ENCODE peak calls at places on chromosomes 12 and 14, in five cellular contexts. B is small intestine; O is pancreas; C is tibial nerve; R is effector memory CD4-positive, alpha-beta T cell. S is an unnamed sample. For H3K9me3 and H3K27me3, the result is how much of the 10 kb centered on the place peaks cover.

GRCh38 chr12:111570090-111570961 is 28.8 kb downstream of the ATXN2 start:
- DNase-seq in B (peak), O (no peak), C (no peak), R (no peak), S (no peak)

GRCh38 chr14:52325126-52325525 is 11.0 kb downstream of the PTGER2 start:
- DNase-seq in B (peak), O (no peak), C (no peak), R (no peak), S (no peak)

GRCh38 chr14:36944307-36945010 is 227.9 kb downstream of the SLC25A21 start:
- DNase-seq in B (no peak), O (no peak), C (no peak), R (no peak), S (no peak)

GRCh38 chr12:21631367-21631766 is 26.3 kb downstream of the LDHB start:
- DNase-seq in B (no peak), O (no peak), C (no peak), R (no peak), S (no peak)

GRCh38 chr14:65302571-65303184 is 109.9 kb upstream of the FUT8 start:
- DNase-seq in B (peak), O (peak), C (no peak), R (no peak), S (no peak)

GRCh38 chr14:63147018-63147417 is 57.2 kb upstream of the RHOJ start:
- DNase-seq in B (no peak), O (no peak), C (no peak), R (no peak), S (no peak)

GRCh38 chr12:79932393-79932792 is 2.5 kb downstream of the PPP1R12A start:
- DNase-seq in B (no peak), O (no peak), C (no peak), R (no peak), S (no peak)

GRCh38 chr12:111598637-111599458 is at the start of gene ATXN2:
- DNase-seq in B (peak), O (peak), C (peak), R (peak), S (peak)

GRCh38 chr14:104213301-104214034 is 75.1 kb downstream of the KIF26A start:
- DNase-seq in B (no peak), O (no peak), C (no peak), R (no peak), S (peak)

GRCh38 chr12:81257952-81258551 is 180.2 kb downstream of the ACSS3 start:
- DNase-seq in B (peak), O (no peak), C (peak), R (no peak), S (no peak)

GRCh38 chr12:129363041-129363440 is 509.8 kb downstream of the GLT1D1 start:
- DNase-seq in B (no peak), O (no peak), C (no peak), R (no peak), S (no peak)

GRCh38 chr12:6471992-6472366 is 1.5 kb upstream of the VAMP1 start:
- DNase-seq in B (no peak), O (no peak), C (no peak), R (no peak), S (no peak)

GRCh38 chr12:74490390-74491064 is 47.1 kb upstream of the ATXN7L3B start:
- DNase-seq in B (peak), O (no peak), C (no peak), R (no peak), S (no peak)

DNA sequence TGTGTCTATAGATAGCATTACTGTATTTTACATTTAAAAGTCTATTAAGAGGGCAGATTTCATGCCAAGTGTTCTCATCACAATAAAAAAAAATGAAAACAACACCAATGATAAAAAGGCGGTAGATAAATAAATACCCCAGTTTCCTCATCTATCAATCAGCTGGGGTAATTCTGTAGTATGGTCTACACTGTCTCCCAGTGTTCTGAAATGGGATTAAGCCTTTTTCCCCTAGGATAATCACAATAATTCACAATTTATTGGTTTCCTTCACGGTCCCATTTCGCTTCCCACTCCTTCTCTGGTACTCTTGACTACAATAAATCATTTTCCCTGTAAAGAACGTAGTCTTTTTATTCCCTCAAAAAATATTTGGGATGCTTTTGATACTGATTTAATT is 114.3 kb downstream of the SSPN start:
- DNase-seq in B (no peak), O (no peak), C (no peak), R (no peak), S (no peak)
- H3K9me3 ChIP-seq in B (under half), O (under half), C (under half), R (under half), S (under half)

GRCh38 chr14:69928111-69928523 is 48.9 kb downstream of the SMOC1 start:
- DNase-seq in B (no peak), O (no peak), C (no peak), R (no peak), S (no peak)
- H3K27ac ChIP-seq in B (no peak), O (no peak), C (no peak), R (no peak), S (no peak)

GRCh38 chr14:30284808-30285207 is 274.1 kb upstream of the G2E3 start:
- DNase-seq in B (no peak), O (no peak), C (no peak), R (no peak), S (no peak)
- H3K27me3 ChIP-seq in B (under half), O (under half), C (under half), R (under half), S (under half)

DNA sequence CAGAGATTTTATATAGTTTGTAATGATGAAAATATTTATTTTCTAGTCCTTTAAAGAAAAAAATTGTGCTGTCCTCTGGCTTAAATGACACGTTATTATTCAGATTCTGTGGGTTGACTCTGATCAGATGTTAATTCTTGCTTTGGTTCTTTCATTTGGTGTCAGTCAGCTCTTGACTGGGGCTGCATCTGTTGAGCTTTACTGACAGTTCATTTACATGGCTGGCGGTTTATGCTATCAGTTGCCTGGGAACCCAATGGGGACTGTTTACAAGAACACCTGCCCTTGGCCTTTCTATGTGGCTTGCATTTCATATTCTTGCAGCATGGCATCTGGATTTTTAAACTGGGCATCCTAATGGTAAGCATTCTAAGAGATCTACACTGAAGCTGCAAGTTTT is 667.1 kb upstream of the FBXO33 start:
- DNase-seq in B (no peak), O (no peak), C (no peak), R (no peak), S (no peak)
- H3K9me3 ChIP-seq in B (under half), O (under half), C (under half), R (under half), S (under half)

DNA sequence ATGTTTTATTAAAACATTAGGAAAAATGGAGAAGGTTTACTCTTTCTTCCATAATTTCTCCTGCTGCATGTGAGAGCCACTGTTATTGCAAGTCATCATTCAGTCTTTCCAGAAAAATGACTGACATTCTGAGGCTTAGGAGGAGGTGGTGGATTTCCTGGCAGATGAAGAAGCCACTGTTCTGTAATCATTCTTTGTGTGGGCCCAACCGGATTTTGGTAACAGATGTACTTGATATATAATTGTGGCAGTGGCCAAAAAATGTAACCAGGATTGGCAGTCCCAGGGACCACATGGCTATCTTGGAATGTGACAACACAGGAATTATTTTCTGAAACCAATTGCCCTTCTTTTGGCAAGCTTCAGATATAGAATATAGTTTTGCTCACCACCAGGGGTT is 120.2 kb downstream of the DAAM1 start:
- DNase-seq in B (no peak), O (no peak), C (no peak), R (no peak), S (no peak)
- H3K27ac ChIP-seq in B (no peak), O (no peak), C (no peak), R (no peak), S (peak)

GRCh38 chr12:132179431-132180362 is 35.4 kb downstream of the NOC4L start:
- DNase-seq in B (no peak), O (no peak), C (no peak), R (no peak), S (no peak)

GRCh38 chr12:132180648-132181546 is 36.6 kb downstream of the NOC4L start:
- DNase-seq in B (no peak), O (no peak), C (no peak), R (no peak), S (no peak)

GRCh38 chr12:132181570-132182200 is 37.4 kb downstream of the NOC4L start:
- DNase-seq in B (no peak), O (no peak), C (no peak), R (no peak), S (no peak)

GRCh38 chr12:132182711-132183365 is 38.6 kb downstream of the NOC4L start:
- DNase-seq in B (no peak), O (no peak), C (no peak), R (no peak), S (no peak)

GRCh38 chr12:132182206-132182710 is 38.0 kb downstream of the NOC4L start:
- DNase-seq in B (no peak), O (no peak), C (no peak), R (no peak), S (no peak)
- H3K27me3 ChIP-seq in B (under half), O (under half), C (under half), R (under half), S (under half)

GRCh38 chr12:133129368-133130037 is 571 bp downstream of the ZNF891 start:
- DNase-seq in B (peak), O (no peak), C (no peak), R (no peak), S (no peak)
- H3K9me3 ChIP-seq in B (under half), O (under half), C (half or more), R (under half), S (under half)

GRCh38 chr12:95624544-95624943 is 73.3 kb upstream of the USP44 start:
- DNase-seq in B (no peak), O (no peak), C (no peak), R (no peak), S (no peak)

GRCh38 chr12:95623554-95624170 is 72.4 kb upstream of the USP44 start:
- DNase-seq in B (peak), O (peak), C (peak), R (no peak), S (peak)

GRCh38 chr12:95626854-95627253 is 75.6 kb upstream of the USP44 start:
- DNase-seq in B (no peak), O (no peak), C (no peak), R (no peak), S (no peak)

GRCh38 chr12:95622879-95623278 is 71.6 kb upstream of the USP44 start:
- DNase-seq in B (no peak), O (no peak), C (no peak), R (no peak), S (no peak)

GRCh38 chr12:95625012-95625411 is 73.7 kb upstream of the USP44 start:
- DNase-seq in B (no peak), O (peak), C (no peak), R (no peak), S (no peak)
- H3K27ac ChIP-seq in B (no peak), O (peak), C (no peak), R (no peak), S (no peak)

DNA sequence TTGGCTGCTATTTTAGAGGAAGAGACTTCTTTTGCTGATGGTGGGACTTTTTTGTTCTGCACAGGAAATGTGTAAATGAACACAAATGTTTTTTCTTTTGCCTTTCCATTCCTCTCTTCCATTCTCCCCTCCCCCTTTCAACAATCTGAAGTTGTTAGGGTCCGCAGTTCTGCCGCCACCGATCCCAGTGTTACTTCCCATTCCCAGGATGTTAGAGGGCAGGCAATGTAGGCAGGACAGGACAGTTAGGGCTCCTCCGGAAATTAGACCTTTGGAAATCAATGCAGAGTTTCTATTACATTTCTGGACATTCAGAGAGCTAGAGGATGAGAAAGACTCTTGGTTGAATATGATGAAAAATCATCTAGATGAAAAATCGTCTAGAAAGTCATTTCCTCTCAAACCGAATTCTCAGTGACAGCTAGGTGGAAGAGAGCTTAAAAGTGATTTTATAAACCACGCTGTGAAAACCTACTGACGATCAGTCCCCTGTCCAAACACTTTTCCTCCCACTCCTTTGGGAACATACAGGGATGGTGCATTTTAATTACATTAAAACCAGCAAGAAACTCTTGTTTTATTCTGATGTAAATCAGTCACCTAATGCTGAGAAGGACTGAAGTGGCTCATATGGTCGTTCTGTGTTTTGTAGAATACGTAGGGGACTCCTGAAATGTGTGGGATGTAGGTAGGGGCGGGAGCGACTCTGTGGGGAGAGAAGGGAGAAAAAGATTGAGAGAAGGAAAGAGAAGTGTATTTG is 17.9 kb downstream of the FOXG1 start:
- DNase-seq in B (no peak), O (no peak), C (no peak), R (no peak), S (no peak)
- H3K27me3 ChIP-seq in B (under half), O (under half), C (half or more), R (under half), S (under half)

S was measured in aorta.